ENCODE peak calls at places on chromosome 13, in four cellular contexts. One of them, this sample, is unnamed.

GRCh38 chr13:101785858-101786257 is 333.4 kb downstream of the ITGBL1 start:
- DNase-seq in mesenchymal stem cell: peak; percentile 24
- DNase-seq in HepG2: peak; percentile 17
- DNase-seq in fibroblast of lung: peak; percentile 9
- DNase-seq in this sample: peak; percentile 38

GRCh38 chr13:23321534-23322241 is 111.8 kb downstream of the SACS start:
- DNase-seq in mesenchymal stem cell: peak; percentile 93
- DNase-seq in HepG2: peak; percentile 11
- DNase-seq in fibroblast of lung: peak; percentile 98
- DNase-seq in this sample: peak; percentile 97

GRCh38 chr13:32409561-32410440 is 18.1 kb downstream of the N4BP2L1 start:
- DNase-seq in mesenchymal stem cell: peak; percentile 73
- DNase-seq in HepG2: no peak
- DNase-seq in fibroblast of lung: peak; percentile 79
- DNase-seq in this sample: no peak

GRCh38 chr13:94859812-94860210 is 147.5 kb upstream of the SOX21 start:
- DNase-seq in mesenchymal stem cell: no peak
- DNase-seq in HepG2: no peak
- DNase-seq in fibroblast of lung: no peak
- DNase-seq in this sample: no peak

GRCh38 chr13:33524086-33524485 is 238.5 kb upstream of the STARD13 start:
- DNase-seq in mesenchymal stem cell: peak; percentile 41
- DNase-seq in HepG2: no peak
- DNase-seq in fibroblast of lung: peak; percentile 92
- DNase-seq in this sample: peak; percentile 82

GRCh38 chr13:42337808-42338600 is 66.1 kb downstream of the AKAP11 start:
- DNase-seq in mesenchymal stem cell: peak; percentile 40
- DNase-seq in HepG2: no peak
- DNase-seq in fibroblast of lung: no peak
- DNase-seq in this sample: no peak

GRCh38 chr13:49932066-49932465 is 4.1 kb downstream of the SPRYD7 start:
- DNase-seq in mesenchymal stem cell: peak; percentile 27
- DNase-seq in HepG2: no peak
- DNase-seq in fibroblast of lung: no peak
- DNase-seq in this sample: no peak

GRCh38 chr13:48769107-48769704 is 115.5 kb downstream of the CYSLTR2 start:
- DNase-seq in mesenchymal stem cell: peak; percentile 89
- DNase-seq in HepG2: peak; percentile 82
- DNase-seq in fibroblast of lung: peak; percentile 81
- DNase-seq in this sample: peak; percentile 92

GRCh38 chr13:114124921-114125320 is 7.5 kb downstream of the RASA3 start:
- DNase-seq in mesenchymal stem cell: peak; percentile 81
- DNase-seq in HepG2: no peak
- DNase-seq in fibroblast of lung: peak; percentile 88
- DNase-seq in this sample: peak; percentile 86

GRCh38 chr13:21637296-21637695 is 33.3 kb upstream of the MICU2 start:
- DNase-seq in mesenchymal stem cell: no peak
- DNase-seq in HepG2: peak; percentile 50
- DNase-seq in fibroblast of lung: peak; percentile 77
- DNase-seq in this sample: peak; percentile 24

GRCh38 chr13:79423801-79424642 is 18.0 kb upstream of the RBM26 start:
- DNase-seq in mesenchymal stem cell: peak; percentile 65
- DNase-seq in HepG2: peak; percentile 29
- DNase-seq in fibroblast of lung: peak; percentile 47
- DNase-seq in this sample: peak; percentile 78

GRCh38 chr13:42405665-42406390 is 133.9 kb downstream of the AKAP11 start:
- DNase-seq in mesenchymal stem cell: peak; percentile 41
- DNase-seq in HepG2: no peak
- DNase-seq in fibroblast of lung: peak; percentile 26
- DNase-seq in this sample: peak; percentile 44

GRCh38 chr13:46341112-46341711 is 45.8 kb downstream of the RUBCNL start:
- DNase-seq in mesenchymal stem cell: peak; percentile 69
- DNase-seq in HepG2: no peak
- DNase-seq in fibroblast of lung: peak; percentile 74
- DNase-seq in this sample: peak; percentile 92

GRCh38 chr13:107590556-107590955 is 624.8 kb downstream of the LIG4 start:
- DNase-seq in mesenchymal stem cell: no peak
- DNase-seq in HepG2: no peak
- DNase-seq in fibroblast of lung: peak; percentile 24
- DNase-seq in this sample: no peak

GRCh38 chr13:22061371-22061805 is 390.5 kb downstream of the FGF9 start:
- DNase-seq in mesenchymal stem cell: no peak
- DNase-seq in HepG2: no peak
- DNase-seq in fibroblast of lung: no peak
- DNase-seq in this sample: no peak

GRCh38 chr13:20544186-20544914 is 18.7 kb upstream of the CRYL1 start:
- DNase-seq in mesenchymal stem cell: no peak
- DNase-seq in HepG2: no peak
- DNase-seq in fibroblast of lung: no peak
- DNase-seq in this sample: no peak

GRCh38 chr13:90839061-90839460 is 508.4 kb upstream of the MIR17HG start:
- DNase-seq in mesenchymal stem cell: no peak
- DNase-seq in HepG2: no peak
- DNase-seq in fibroblast of lung: no peak
- DNase-seq in this sample: no peak

GRCh38 chr13:42814868-42815267 is 33.5 kb downstream of the FAM216B start:
- DNase-seq in mesenchymal stem cell: peak; percentile 80
- DNase-seq in HepG2: no peak
- DNase-seq in fibroblast of lung: peak; percentile 88
- DNase-seq in this sample: peak; percentile 89

GRCh38 chr13:54841682-54842081 is 1813.1 kb downstream of the OLFM4 start:
- DNase-seq in mesenchymal stem cell: no peak
- DNase-seq in HepG2: no peak
- DNase-seq in fibroblast of lung: no peak
- DNase-seq in this sample: no peak

GRCh38 chr13:54845351-54845965 is 1816.8 kb downstream of the OLFM4 start:
- DNase-seq in mesenchymal stem cell: no peak
- DNase-seq in HepG2: no peak
- DNase-seq in fibroblast of lung: no peak
- DNase-seq in this sample: no peak
- H2AFZ ChIP-seq in mesenchymal stem cell: no peak overlapping the region
- H2AFZ ChIP-seq in HepG2: no peak overlapping the region
- H2AFZ ChIP-seq in fibroblast of lung: no peak overlapping the region
- H2AFZ ChIP-seq in this sample: no peak overlapping the region

GRCh38 chr13:27425151-27425917 is 915 bp downstream of the GTF3A start:
- DNase-seq in mesenchymal stem cell: no peak
- DNase-seq in HepG2: no peak
- DNase-seq in fibroblast of lung: peak; percentile 29
- DNase-seq in this sample: peak; percentile 38
- H3K4me1 ChIP-seq in mesenchymal stem cell: peaks cover 21% of the 10 kb centered on the region
- H3K4me1 ChIP-seq in HepG2: peaks cover 51% of the 10 kb centered on the region
- H3K4me1 ChIP-seq in fibroblast of lung: peaks cover 10% of the 10 kb centered on the region
- H3K4me1 ChIP-seq in this sample: peaks cover 30% of the 10 kb centered on the region

GRCh38 chr13:76884571-76885202 is 1.5 kb downstream of the KCTD12 start:
- DNase-seq in mesenchymal stem cell: peak; percentile 59
- DNase-seq in HepG2: no peak
- DNase-seq in fibroblast of lung: peak; percentile 32
- DNase-seq in this sample: peak; percentile 69
- H2AFZ ChIP-seq in mesenchymal stem cell: no peak overlapping the region
- H2AFZ ChIP-seq in HepG2: no peak overlapping the region
- H2AFZ ChIP-seq in fibroblast of lung: peak overlapping the region; percentile 72
- H2AFZ ChIP-seq in this sample: peak overlapping the region; percentile 88

GRCh38 chr13:40595693-40596092 is 70.7 kb downstream of the FOXO1 start:
- DNase-seq in mesenchymal stem cell: no peak
- DNase-seq in HepG2: no peak
- DNase-seq in fibroblast of lung: peak; percentile 21
- DNase-seq in this sample: peak; percentile 40
- H3K4me1 ChIP-seq in mesenchymal stem cell: peaks cover 2% of the 10 kb centered on the region
- H3K4me1 ChIP-seq in HepG2: peaks cover 83% of the 10 kb centered on the region
- H3K4me1 ChIP-seq in fibroblast of lung: no peaks in the 10 kb centered on the region
- H3K4me1 ChIP-seq in this sample: no peaks in the 10 kb centered on the region

GRCh38 chr13:80497978-80498377 is 157.1 kb upstream of the SPRY2 start:
- DNase-seq in mesenchymal stem cell: no peak
- DNase-seq in HepG2: no peak
- DNase-seq in fibroblast of lung: no peak
- DNase-seq in this sample: no peak
- H2AFZ ChIP-seq in mesenchymal stem cell: no peak overlapping the region
- H2AFZ ChIP-seq in HepG2: no peak overlapping the region
- H2AFZ ChIP-seq in fibroblast of lung: no peak overlapping the region
- H2AFZ ChIP-seq in this sample: no peak overlapping the region

GRCh38 chr13:45335397-45336024 is 5.5 kb downstream of the TPT1 start:
- DNase-seq in mesenchymal stem cell: peak; percentile 45
- DNase-seq in HepG2: peak; percentile 65
- DNase-seq in fibroblast of lung: no peak
- DNase-seq in this sample: no peak

GRCh38 chr13:45337803-45338202 is 3.2 kb downstream of the TPT1 start:
- DNase-seq in mesenchymal stem cell: no peak
- DNase-seq in HepG2: no peak
- DNase-seq in fibroblast of lung: no peak
- DNase-seq in this sample: no peak

GRCh38 chr13:45337395-45337794 is 3.6 kb downstream of the TPT1 start:
- DNase-seq in mesenchymal stem cell: no peak
- DNase-seq in HepG2: no peak
- DNase-seq in fibroblast of lung: no peak
- DNase-seq in this sample: no peak

GRCh38 chr13:45333973-45334922 is 6.7 kb downstream of the TPT1 start:
- DNase-seq in mesenchymal stem cell: peak; percentile 54
- DNase-seq in HepG2: no peak
- DNase-seq in fibroblast of lung: peak; percentile 74
- DNase-seq in this sample: peak; percentile 48

DNA sequence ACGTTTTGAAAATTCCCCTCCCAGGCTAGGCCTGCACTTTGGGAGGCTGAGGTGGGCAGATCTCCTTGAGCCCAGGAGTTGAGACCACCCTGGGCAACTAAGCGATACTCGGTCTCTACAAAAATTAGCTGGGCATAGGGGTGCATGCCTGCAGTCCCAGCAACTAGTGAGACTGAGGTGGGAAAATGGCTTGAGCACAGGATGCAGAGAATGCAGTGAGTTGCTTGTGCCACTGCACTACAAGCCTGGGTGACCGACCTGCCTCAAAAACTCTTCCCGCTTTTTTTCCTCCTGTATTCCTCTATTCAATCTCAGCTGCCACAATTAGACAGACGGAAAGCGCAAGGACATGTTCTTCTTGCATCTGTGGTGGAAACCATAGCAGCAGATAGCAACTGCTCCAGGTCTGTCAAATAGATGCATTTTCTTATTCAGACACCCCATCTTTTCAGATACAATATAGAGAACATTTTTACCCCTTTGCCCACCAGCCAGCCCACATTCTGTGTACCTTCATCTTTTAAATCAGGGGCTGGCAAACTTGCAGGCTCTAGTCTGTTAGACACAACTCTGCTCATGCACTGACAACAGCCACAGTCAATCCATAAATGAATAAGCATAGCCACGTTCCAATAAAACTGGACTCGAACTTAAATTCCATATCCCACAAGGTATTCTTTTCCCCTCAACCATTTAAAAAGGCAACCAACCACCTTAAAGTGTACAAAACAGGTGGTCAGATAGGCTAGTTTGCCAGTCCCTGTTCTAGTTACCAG is 4.8 kb downstream of the TPT1 start:
- DNase-seq in mesenchymal stem cell: no peak
- DNase-seq in HepG2: no peak
- DNase-seq in fibroblast of lung: no peak
- DNase-seq in this sample: no peak
- H3K4me1 ChIP-seq in mesenchymal stem cell: peaks cover 7% of the 10 kb centered on the region
- H3K4me1 ChIP-seq in HepG2: peaks cover 86% of the 10 kb centered on the region
- H3K4me1 ChIP-seq in fibroblast of lung: peaks cover 17% of the 10 kb centered on the region
- H3K4me1 ChIP-seq in this sample: peaks cover 78% of the 10 kb centered on the region

DNA sequence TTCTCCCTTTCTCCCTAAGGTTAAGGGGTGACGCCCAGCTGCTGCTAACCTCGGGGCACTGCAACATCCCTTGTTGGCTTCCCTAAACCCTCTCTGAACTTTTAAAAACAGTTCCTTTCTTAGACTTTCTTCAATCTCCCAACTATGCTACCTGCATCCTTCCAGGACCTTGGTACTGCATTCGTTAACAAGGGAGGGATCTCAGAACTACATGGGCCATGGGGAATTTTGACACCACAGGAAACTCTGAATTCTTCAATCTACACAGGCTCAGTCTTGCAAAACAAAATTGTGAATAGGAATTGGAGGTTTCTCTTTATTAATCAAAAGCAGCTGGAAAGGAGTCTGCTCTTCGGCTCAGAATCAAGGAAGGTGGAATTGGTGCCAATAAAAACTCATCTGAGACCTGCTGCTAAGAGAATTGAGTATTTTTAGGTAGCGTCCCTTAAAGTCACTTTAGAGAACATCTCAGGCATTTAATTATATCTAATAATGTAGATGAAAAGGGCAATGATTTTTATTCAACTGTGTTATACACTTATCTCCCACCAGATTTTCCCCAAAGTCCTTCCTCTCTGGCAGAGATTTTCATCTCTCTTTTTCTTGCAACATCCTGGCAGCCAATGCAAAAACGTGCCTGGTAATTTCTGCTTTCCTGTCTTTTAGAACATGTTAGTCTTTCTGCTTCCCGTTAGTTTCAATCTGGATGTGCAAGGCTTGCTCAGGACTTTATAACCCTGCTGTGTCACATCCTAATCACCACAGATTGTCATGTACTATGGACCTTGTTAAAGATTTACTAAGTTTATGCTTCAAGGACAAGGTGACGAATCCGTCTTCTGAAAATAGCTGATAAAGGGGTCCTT is 69.1 kb upstream of the SLC15A1 start:
- DNase-seq in mesenchymal stem cell: peak; percentile 7
- DNase-seq in HepG2: peak; percentile 51
- DNase-seq in fibroblast of lung: peak; percentile 25
- DNase-seq in this sample: peak; percentile 83
- H2AFZ ChIP-seq in mesenchymal stem cell: no peak overlapping the region
- H2AFZ ChIP-seq in HepG2: peak overlapping the region; percentile 90
- H2AFZ ChIP-seq in fibroblast of lung: no peak overlapping the region
- H2AFZ ChIP-seq in this sample: no peak overlapping the region

DNA sequence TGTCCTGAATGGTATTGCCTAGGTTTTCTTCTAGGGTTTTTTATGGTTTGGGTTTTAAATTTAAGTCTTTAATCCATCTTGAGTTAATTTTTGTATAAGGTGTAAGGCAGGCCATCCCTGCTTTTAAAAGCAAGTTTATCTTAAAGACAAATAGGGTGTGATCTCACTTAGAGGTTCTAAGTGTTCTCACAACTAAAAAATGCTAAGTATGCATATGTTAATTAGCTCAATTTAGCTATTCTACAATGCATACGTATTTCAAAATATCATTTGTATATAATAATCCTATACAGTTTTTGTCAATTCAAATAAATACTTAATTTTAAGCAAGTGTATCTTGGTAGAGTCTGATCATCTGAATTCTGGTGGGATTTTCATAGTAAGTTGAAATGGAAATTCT is 50.4 kb downstream of the MBNL2 start:
- DNase-seq in mesenchymal stem cell: no peak
- DNase-seq in HepG2: no peak
- DNase-seq in fibroblast of lung: peak; percentile 38
- DNase-seq in this sample: no peak
- H3K4me1 ChIP-seq in mesenchymal stem cell: peaks cover 13% of the 10 kb centered on the region
- H3K4me1 ChIP-seq in HepG2: peaks cover 94% of the 10 kb centered on the region
- H3K4me1 ChIP-seq in fibroblast of lung: peaks cover 19% of the 10 kb centered on the region
- H3K4me1 ChIP-seq in this sample: peaks cover 55% of the 10 kb centered on the region

GRCh38 chr13:52051400-52051799 is 26.9 kb downstream of the UTP14C start:
- DNase-seq in mesenchymal stem cell: no peak
- DNase-seq in HepG2: no peak
- DNase-seq in fibroblast of lung: no peak
- DNase-seq in this sample: no peak
- H2AFZ ChIP-seq in mesenchymal stem cell: no peak overlapping the region
- H2AFZ ChIP-seq in HepG2: no peak overlapping the region
- H2AFZ ChIP-seq in fibroblast of lung: no peak overlapping the region
- H2AFZ ChIP-seq in this sample: no peak overlapping the region